ENCODE peak calls at places on chromosomes 16 and 17, in five cellular contexts. P, F, S, Q and Z are unnamed samples.

GRCh38 chr16:84933774-84934571 is 77.4 kb downstream of the ZDHHC7 start:
- DNase-seq in P (no peak), F (peak), S (no peak), Q (peak), Z (peak)

GRCh38 chr17:72192409-72193192 is 71.8 kb downstream of the SOX9 start:
- DNase-seq in P (no peak), F (no peak), S (peak), Q (peak), Z (no peak)

GRCh38 chr17:2949469-2950044 is 113.8 kb downstream of the OR1D5 start:
- DNase-seq in P (peak), F (no peak), S (peak), Q (peak), Z (no peak)

GRCh38 chr17:81429353-81429774 is 34.1 kb downstream of the BAHCC1 start:
- DNase-seq in P (peak), F (peak), S (peak), Q (peak), Z (no peak)

GRCh38 chr16:12262454-12263180 is 286.1 kb downstream of the SNX29 start:
- DNase-seq in P (peak), F (no peak), S (peak), Q (no peak), Z (no peak)

GRCh38 chr17:72726936-72727335 is 365.6 kb downstream of the SLC39A11 start:
- DNase-seq in P (peak), F (no peak), S (no peak), Q (no peak), Z (no peak)

GRCh38 chr16:66714659-66715307 is 18.2 kb upstream of the CMTM4 start:
- DNase-seq in P (peak), F (no peak), S (no peak), Q (no peak), Z (no peak)

GRCh38 chr17:74569392-74570003 is 2.2 kb upstream of the CD300H start:
- DNase-seq in P (peak), F (peak), S (peak), Q (peak), Z (peak)

GRCh38 chr17:81094744-81095607 is 60.0 kb downstream of the BAIAP2 start:
- DNase-seq in P (peak), F (peak), S (peak), Q (peak), Z (peak)

GRCh38 chr17:29108806-29109476 is 66.0 kb downstream of the PIPOX start:
- DNase-seq in P (no peak), F (no peak), S (no peak), Q (no peak), Z (no peak)

GRCh38 chr17:77353684-77354419 is 213.1 kb downstream of the SEC14L1 start:
- DNase-seq in P (no peak), F (peak), S (no peak), Q (no peak), Z (no peak)

GRCh38 chr17:77356109-77356689 is 215.4 kb downstream of the SEC14L1 start:
- DNase-seq in P (no peak), F (peak), S (peak), Q (peak), Z (peak)

GRCh38 chr17:77356690-77357201 is 216.0 kb downstream of the SEC14L1 start:
- DNase-seq in P (no peak), F (peak), S (no peak), Q (peak), Z (peak)

GRCh38 chr17:77354420-77354720 is 213.6 kb downstream of the SEC14L1 start:
- DNase-seq in P (no peak), F (no peak), S (no peak), Q (no peak), Z (no peak)

GRCh38 chr17:77354721-77355455 is 214.1 kb downstream of the SEC14L1 start:
- DNase-seq in P (peak), F (peak), S (peak), Q (peak), Z (peak)
- TF ChIP-seq CTCF in P (no peak), F (no peak), S (no peak), Q (no peak), Z (no peak)

DNA sequence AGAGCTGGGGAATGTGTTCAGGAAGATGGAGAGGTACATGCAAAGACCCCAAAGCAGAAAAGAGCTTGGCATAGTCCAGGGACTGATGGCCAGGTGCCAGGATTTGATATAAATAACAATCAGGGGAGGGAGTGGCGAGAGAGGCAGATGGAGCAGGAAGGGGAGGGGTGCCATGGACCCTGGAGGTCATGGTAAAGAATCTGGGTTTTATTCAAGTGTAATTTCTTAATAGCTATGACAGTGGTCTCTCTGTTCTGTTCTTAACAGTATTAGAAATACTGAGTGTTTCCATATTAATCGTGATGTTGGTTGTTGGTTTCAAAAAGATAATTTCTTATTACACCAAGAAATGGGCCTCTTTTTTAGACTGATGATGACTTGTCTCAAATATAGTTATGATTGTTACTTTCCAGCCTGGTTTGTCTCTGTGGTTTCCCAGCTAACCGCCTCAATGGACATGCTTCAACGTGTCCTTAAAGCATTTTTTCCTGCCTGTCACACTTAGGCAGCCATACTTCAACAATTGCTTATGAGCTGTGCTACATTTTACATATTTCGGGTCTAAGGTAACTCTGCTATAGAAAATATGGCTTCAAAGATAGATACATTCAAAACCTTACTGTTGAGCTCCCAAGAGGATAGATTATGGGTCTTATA is 49.4 kb downstream of the MYH10 start:
- DNase-seq in P (no peak), F (no peak), S (no peak), Q (no peak), Z (no peak)
- TF ChIP-seq POLR2A in P (no peak), F (no peak), S (no peak), Q (no peak), Z (no peak)

DNA sequence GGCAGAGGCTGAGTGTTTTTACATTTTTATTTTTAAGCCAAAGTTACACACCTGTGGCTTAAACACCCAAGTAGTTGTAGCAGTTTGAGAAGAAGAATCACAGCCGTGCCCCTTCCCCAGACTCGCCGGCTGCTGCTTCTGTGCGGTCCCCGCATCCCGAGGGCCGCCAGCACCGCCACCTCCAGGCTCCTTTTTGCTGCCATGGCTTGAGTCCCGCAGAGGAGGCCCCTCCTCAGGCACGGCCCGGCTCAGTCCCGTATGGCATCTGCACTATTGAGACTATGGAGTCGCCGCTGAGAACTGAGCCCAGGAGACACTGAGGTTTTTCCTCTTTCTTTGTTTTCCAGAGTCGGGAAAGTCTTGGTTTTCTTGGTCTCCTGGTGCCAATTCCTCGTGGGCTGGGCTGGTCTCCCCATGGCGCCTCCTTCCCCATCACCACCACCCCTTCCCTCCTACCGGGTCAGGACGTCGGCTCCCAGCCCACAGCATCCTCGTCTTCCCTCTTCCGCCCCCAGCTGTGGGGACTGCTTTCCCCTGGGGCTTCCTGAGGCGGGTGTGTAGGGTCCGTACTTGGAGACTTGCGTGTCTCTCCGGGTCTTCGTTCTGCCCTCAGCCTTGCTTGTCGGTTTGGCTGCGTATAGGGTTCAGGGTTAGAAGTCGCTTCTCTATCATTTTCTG is 32.6 kb upstream of the CDH15 start:
- DNase-seq in P (no peak), F (no peak), S (no peak), Q (no peak), Z (no peak)
- TF ChIP-seq CTCF in P (no peak), F (no peak), S (no peak), Q (no peak), Z (no peak)

GRCh38 chr17:60676758-60677307 is 818 bp upstream of the BCAS3 start:
- DNase-seq in P (no peak), F (no peak), S (no peak), Q (no peak), Z (no peak)
- TF ChIP-seq POLR2A in P (peak), F (no peak), S (peak), Q (peak), Z (no peak)

DNA sequence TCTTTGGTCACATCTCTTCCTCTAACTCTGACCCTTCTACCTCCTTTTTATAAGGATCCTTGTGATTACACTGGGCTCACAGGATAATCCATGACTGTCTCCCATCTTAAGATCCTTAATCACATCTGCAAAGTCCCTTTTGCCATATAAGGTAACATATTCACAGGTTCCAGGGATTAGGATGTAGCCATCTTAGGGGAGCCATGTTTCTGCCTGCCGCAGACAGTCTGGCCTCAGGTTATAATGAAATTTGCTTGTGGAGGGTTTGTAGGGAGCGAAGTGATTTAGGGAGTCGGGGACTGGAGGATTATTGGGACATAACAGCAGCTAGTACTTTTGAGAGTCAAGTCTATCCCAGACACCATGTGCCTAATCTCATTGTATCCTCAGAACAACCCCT is 7.7 kb downstream of the EEF2K start:
- DNase-seq in P (no peak), F (no peak), S (no peak), Q (no peak), Z (no peak)
- TF ChIP-seq CTCF in P (no peak), F (no peak), S (no peak), Q (no peak), Z (no peak)

GRCh38 chr16:70391881-70392481 is 45.3 kb downstream of the DDX19A start:
- DNase-seq in P (no peak), F (peak), S (peak), Q (peak), Z (peak)
- TF ChIP-seq POLR2A in P (no peak), F (no peak), S (no peak), Q (no peak), Z (no peak)